ENCODE peak calls at places on chromosomes 7 and 10, in ten cellular contexts. T, F, S, J, Q, U, I, V, C and Y are unnamed samples.
A peak's percentile ranks its signal among the peaks of the same experiment; 100 is the strongest.

GRCh38 chr10:98446121-98446655 is 547 bp downstream of the HPS1 start:
- DNase-seq in I (peak; percentile 73), F (peak; percentile 35), Q (no peak), J (peak; percentile 37), T (no peak), S (peak; percentile 47), C (peak; percentile 41), V (no peak), U (no peak), Y (no peak)

GRCh38 chr10:100799881-100800280 is 54.5 kb downstream of the PAX2 start:
- DNase-seq in U (no peak), V (no peak), T (no peak), I (no peak), F (no peak), J (no peak), S (no peak), Q (no peak), C (no peak), Y (no peak)

GRCh38 chr10:122748496-122748895 is 48.9 kb upstream of the C10orf120 start:
- DNase-seq in I (no peak), F (no peak), U (no peak), J (no peak), C (no peak), Q (no peak), S (no peak), T (no peak), V (no peak), Y (no peak)

GRCh38 chr7:35985126-35985754 is 167.8 kb upstream of the EEPD1 start:
- DNase-seq in I (peak; percentile 86), Q (peak; percentile 79), U (peak; percentile 74), T (peak; percentile 87), V (peak; percentile 90), J (peak; percentile 88), S (peak; percentile 85), F (peak; percentile 87), C (peak; percentile 84), Y (peak; percentile 44)

GRCh38 chr10:26697922-26698608 is 564 bp downstream of the PDSS1 start:
- DNase-seq in I (no peak), V (no peak), F (no peak), T (no peak), C (no peak), Q (peak; percentile 9), J (peak; percentile 23), S (no peak), U (no peak), Y (no peak)

GRCh38 chr7:129263168-129263567 is 38.3 kb downstream of the AHCYL2 start:
- DNase-seq in V (no peak), Q (no peak), C (no peak), S (no peak), I (no peak), T (no peak), U (no peak), J (no peak), F (no peak), Y (no peak)

GRCh38 chr7:105678811-105679495 is 97.7 kb upstream of the EFCAB10 start:
- DNase-seq in S (peak; percentile 65), C (no peak), I (peak; percentile 84), V (peak; percentile 88), Q (peak; percentile 58), T (peak; percentile 90), F (peak; percentile 82), U (no peak), J (peak; percentile 29), Y (peak; percentile 30)

GRCh38 chr7:138328215-138328614 is 131.8 kb upstream of the TRIM24 start:
- DNase-seq in V (no peak), T (no peak), J (peak; percentile 48), I (no peak), F (no peak), S (no peak), Q (no peak), C (no peak), U (peak; percentile 61), Y (no peak)

DNA sequence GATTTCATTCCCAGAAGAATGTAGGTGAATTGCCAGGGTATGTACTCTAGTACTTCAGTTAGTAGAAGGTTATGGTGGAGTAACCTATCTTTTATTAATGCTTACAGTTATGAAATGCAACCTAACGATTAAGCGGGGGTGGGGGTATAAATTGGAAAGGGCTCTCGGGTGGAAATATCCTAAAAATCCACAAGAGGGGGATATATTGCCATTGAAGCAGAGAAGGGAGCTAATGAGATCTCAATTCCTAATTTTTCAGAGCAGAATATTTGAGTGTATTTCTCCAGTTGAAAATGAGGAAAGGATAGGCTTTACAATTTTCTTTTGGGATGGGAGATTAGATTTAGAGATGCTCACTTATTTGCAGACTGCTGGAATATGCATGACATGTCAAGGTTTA is 90.8 kb downstream of the DNAJB9 start:
- DNase-seq in U (no peak), F (no peak), C (no peak), S (no peak), I (no peak), V (no peak), J (peak; percentile 34), Q (no peak), T (no peak), Y (no peak)
- TF ChIP-seq CTCF in U (peak; percentile 58), F (no peak), C (peak; percentile 35), S (no peak), I (peak; percentile 26), V (no peak), J (peak; percentile 49), Q (no peak), T (no peak), Y (no peak)

DNA sequence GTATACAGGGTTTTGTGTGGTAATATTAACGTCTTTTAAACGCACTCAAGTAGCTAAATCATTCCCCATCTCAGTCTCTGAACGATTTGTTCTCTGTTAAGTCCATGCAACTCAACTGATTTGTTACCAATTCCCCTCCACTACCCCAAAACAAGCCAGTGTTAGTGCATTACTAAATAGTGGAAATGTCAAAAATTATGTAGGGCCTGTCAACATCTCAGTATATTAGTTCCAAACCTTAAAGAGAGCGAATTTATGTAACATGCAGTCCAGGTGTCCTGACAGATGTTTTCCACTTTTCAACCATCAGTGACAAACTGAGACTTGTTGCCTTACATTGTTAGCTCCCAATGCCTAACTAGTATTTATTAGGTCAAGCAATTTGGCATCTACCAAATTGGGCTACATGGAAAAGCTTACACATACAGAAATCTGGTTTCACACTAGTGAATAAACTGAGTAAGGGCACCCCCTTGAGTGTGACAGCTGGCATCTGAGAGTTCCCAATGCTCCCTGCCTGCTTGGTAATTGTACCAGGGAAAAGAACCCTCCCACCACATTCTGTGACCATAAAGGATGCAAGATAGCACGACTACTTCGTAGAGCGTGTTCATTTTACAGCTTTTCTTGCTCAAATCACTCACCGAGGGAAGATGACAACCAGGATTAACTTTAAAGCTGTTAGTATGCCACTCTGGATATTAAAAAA is 12.1 kb downstream of the HNRNPA2B1 start:
- DNase-seq in S (no peak), F (no peak), C (no peak), Q (peak; percentile 31), T (no peak), V (no peak), J (no peak), U (no peak), I (no peak), Y (no peak)
- TF ChIP-seq CTCF in S (no peak), F (no peak), C (no peak), Q (no peak), T (no peak), V (no peak), J (no peak), U (no peak), I (no peak), Y (no peak)

DNA sequence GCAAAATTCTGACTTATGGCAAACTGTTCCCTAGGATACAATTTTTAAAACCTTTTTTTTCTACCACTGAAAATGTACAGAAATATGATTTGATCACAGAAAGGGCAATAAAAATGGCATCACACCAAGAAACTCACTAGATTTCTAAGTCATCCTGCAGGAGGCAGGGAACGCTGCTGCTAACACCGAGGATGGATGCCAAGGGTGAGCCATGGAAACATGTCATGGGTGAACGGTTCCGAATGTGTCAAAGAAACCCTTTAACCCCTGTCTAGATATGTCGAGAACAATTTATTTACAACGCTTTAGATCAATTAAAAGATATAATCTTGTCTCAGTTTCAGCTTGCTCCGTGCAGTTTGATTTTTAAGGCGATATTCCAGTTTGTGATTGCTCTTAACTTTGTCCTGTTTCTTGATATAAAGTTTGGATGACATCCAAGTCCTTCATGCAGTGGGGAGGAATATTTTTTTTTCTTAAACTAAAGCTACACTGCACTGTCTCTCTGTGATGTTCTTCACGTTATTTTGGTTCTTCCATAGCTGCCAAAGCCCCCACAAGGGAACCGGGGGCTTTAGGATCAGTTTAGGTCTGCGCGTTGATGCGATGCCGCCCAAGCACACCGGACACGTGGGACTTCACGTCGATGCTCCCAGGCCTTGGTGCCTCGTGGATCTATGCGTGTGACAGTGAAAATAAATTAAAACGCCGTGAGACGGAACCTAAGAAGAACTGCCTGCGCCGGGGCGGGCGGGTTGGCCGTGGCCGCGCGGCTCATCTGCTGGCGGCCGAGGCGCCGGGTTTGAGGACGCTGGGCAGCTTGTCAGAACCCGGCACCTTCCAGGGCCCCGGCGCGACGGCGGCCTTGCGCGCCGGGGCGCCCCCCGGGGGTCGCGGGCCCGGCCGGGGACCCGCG is 220.2 kb downstream of the PHTF2 start:
- DNase-seq in F (no peak), S (peak; percentile 34), U (no peak), I (peak; percentile 51), V (peak; percentile 63), C (no peak), J (peak; percentile 35), Q (peak; percentile 43), T (peak; percentile 67), Y (no peak)
- TF ChIP-seq CTCF in F (no peak), S (peak; percentile 37), U (no peak), I (no peak), V (peak; percentile 22), C (no peak), J (peak; percentile 31), Q (no peak), T (peak; percentile 4), Y (peak; percentile 12)

GRCh38 chr10:111323567-111323966 is 246.7 kb downstream of the ADRA2A start:
- DNase-seq in Q (no peak), U (no peak), T (no peak), F (no peak), C (no peak), I (no peak), S (no peak), J (peak; percentile 10), V (no peak), Y (no peak)
- TF ChIP-seq CTCF in Q (no peak), U (no peak), T (no peak), F (no peak), C (no peak), I (peak; percentile 8), S (no peak), J (no peak), V (peak; percentile 13), Y (no peak)

DNA sequence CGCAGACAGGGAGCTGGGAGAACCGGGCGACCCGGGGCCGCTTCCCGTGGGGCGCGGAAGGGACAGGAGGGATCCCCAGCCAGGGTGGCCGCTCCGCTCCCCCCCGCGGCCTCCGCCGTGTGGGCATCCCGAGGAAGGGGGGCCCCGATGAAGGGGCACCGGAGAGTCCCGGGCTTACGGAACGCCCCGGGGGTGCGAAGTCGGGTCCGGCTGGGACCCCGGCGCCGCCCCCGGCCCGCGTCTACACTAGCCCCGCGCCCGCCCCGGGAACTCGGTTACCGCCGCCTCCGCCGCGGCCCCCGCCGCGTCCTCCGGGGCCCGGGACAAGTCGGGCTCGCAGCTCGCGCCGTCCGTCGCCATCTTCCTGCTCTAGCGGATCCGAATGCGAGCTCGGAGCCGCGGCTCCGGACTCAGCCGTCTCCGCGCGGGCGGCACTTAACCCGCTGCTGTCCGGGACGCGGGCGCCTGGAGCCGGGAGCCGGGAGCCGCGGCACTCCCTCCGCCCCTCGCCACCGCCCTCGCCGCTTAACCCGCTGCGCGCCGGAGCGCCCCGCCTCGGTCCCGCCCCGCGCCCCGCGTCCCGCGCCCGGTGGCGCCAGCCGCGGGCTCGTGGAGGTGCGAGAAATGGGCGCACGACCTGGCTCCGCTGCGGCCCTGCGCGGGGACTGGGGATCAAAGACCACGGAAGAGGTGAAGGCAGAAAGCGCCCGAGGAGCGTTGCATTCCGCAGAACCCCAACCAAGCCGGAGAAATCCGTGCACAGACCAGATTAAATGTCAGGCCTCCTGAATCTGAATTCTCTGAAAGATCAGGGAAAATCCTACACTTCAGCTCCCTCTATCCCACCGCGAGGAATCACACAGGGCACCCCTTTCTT is at the start of gene CTTNBP2:
- DNase-seq in V (peak; percentile 72), S (peak; percentile 57), U (peak; percentile 43), C (peak; percentile 67), I (peak; percentile 59), T (peak; percentile 74), F (peak; percentile 45), Q (no peak), J (peak; percentile 64), Y (no peak)
- TF ChIP-seq CTCF in V (no peak), S (no peak), U (no peak), C (no peak), I (no peak), T (no peak), F (no peak), Q (no peak), J (no peak), Y (peak; percentile 23)